ENCODE peak calls at places on chromosomes 13 and 19, in nine cellular contexts. R, M, T, K, Y, N, Z, I and V are unnamed samples.

GRCh38 chr13:26895081-26895807 is 134.7 kb upstream of the GPR12 start:
- DNase-seq in R (no peak), M (no peak), T (no peak), K (no peak), Y (no peak), N (no peak), Z (no peak), I (no peak), V (peak; percentile 56)

GRCh38 chr19:42032428-42032827 is 37.6 kb downstream of the GRIK5 start:
- DNase-seq in R (no peak), M (no peak), T (no peak), K (no peak), Y (no peak), N (no peak), Z (no peak), I (no peak), V (peak; percentile 87)

GRCh38 chr13:30679483-30680330 is 55.6 kb upstream of the ALOX5AP start:
- DNase-seq in R (no peak), M (peak; percentile 58), T (peak; percentile 30), K (no peak), Y (peak; percentile 63), N (no peak), Z (no peak), I (no peak), V (peak; percentile 67)

GRCh38 chr19:5892772-5893275 is 10.8 kb downstream of the NDUFA11 start:
- DNase-seq in R (no peak), M (no peak), T (no peak), K (no peak), Y (no peak), N (no peak), Z (no peak), I (no peak), V (no peak)

GRCh38 chr19:42281175-42282035 is 12.4 kb downstream of the CIC start:
- DNase-seq in R (no peak), M (peak; percentile 72), T (no peak), K (peak; percentile 83), Y (peak; percentile 1), N (no peak), Z (no peak), I (peak; percentile 78), V (peak; percentile 57)

GRCh38 chr13:26186995-26187394 is 35.1 kb downstream of the RNF6 start:
- DNase-seq in R (no peak), M (peak; percentile 7), T (no peak), K (no peak), Y (no peak), N (no peak), Z (no peak), I (no peak), V (peak; percentile 31)

GRCh38 chr13:60335531-60335930 is 61.5 kb upstream of the TDRD3 start:
- DNase-seq in R (no peak), M (peak; percentile 37), T (no peak), K (no peak), Y (no peak), N (no peak), Z (no peak), I (no peak), V (peak; percentile 55)

GRCh38 chr13:50940509-50940908 is 30.9 kb downstream of the RNASEH2B start:
- DNase-seq in R (no peak), M (no peak), T (no peak), K (no peak), Y (no peak), N (no peak), Z (no peak), I (no peak), V (no peak)

GRCh38 chr19:14361824-14362223 is 19.4 kb upstream of the ADGRE5 start:
- DNase-seq in R (no peak), M (no peak), T (no peak), K (no peak), Y (peak; percentile 62), N (no peak), Z (no peak), I (no peak), V (peak; percentile 76)

GRCh38 chr13:25744176-25744575 is 307.6 kb downstream of the SHISA2 start:
- DNase-seq in R (no peak), M (no peak), T (no peak), K (no peak), Y (peak; percentile 80), N (no peak), Z (no peak), I (no peak), V (no peak)

GRCh38 chr19:33502991-33503790 is 18.4 kb downstream of the PEPD start:
- DNase-seq in R (no peak), M (no peak), T (no peak), K (no peak), Y (no peak), N (no peak), Z (no peak), I (no peak), V (no peak)

GRCh38 chr19:30224689-30225606 is 147.2 kb upstream of the ZNF536 start:
- DNase-seq in R (no peak), M (no peak), T (no peak), K (no peak), Y (no peak), N (no peak), Z (no peak), I (no peak), V (peak; percentile 44)

GRCh38 chr13:98324105-98324504 is 147.0 kb upstream of the RNF113B start:
- DNase-seq in R (no peak), M (peak; percentile 12), T (no peak), K (no peak), Y (no peak), N (no peak), Z (no peak), I (peak; percentile 53), V (no peak)

GRCh38 chr13:69580255-69580654 is 527.4 kb upstream of the ATXN8OS start:
- DNase-seq in R (no peak), M (no peak), T (no peak), K (no peak), Y (no peak), N (no peak), Z (no peak), I (no peak), V (peak; percentile 28)

GRCh38 chr19:40598121-40598917 is 2.9 kb upstream of the LTBP4 start:
- DNase-seq in R (peak; percentile 91), M (peak; percentile 87), T (no peak), K (peak; percentile 87), Y (peak; percentile 78), N (peak; percentile 86), Z (no peak), I (peak; percentile 81), V (peak; percentile 97)

GRCh38 chr19:49811328-49811727 is 1.8 kb downstream of the FUZ start:
- DNase-seq in R (no peak), M (no peak), T (no peak), K (no peak), Y (no peak), N (no peak), Z (no peak), I (no peak), V (no peak)

GRCh38 chr19:56637976-56638555 is 4.9 kb upstream of the SMIM17 start:
- DNase-seq in R (peak; percentile 28), M (peak; percentile 53), T (no peak), K (peak; percentile 31), Y (peak; percentile 76), N (no peak), Z (no peak), I (peak; percentile 66), V (peak; percentile 91)

GRCh38 chr13:36029171-36029570 is 102.0 kb downstream of the DCLK1 start:
- DNase-seq in R (no peak), M (no peak), T (no peak), K (no peak), Y (no peak), N (no peak), Z (no peak), I (no peak), V (no peak)

GRCh38 chr13:111337741-111338140 is 17.3 kb downstream of the TEX29 start:
- DNase-seq in R (no peak), M (no peak), T (no peak), K (no peak), Y (no peak), N (no peak), Z (peak; percentile 58), I (peak; percentile 1), V (no peak)

GRCh38 chr13:78602561-78603239 is 652 bp downstream of the POU4F1 start:
- DNase-seq in R (no peak), M (no peak), T (no peak), K (no peak), Y (peak; percentile 67), N (no peak), Z (no peak), I (no peak), V (peak; percentile 48)

DNA sequence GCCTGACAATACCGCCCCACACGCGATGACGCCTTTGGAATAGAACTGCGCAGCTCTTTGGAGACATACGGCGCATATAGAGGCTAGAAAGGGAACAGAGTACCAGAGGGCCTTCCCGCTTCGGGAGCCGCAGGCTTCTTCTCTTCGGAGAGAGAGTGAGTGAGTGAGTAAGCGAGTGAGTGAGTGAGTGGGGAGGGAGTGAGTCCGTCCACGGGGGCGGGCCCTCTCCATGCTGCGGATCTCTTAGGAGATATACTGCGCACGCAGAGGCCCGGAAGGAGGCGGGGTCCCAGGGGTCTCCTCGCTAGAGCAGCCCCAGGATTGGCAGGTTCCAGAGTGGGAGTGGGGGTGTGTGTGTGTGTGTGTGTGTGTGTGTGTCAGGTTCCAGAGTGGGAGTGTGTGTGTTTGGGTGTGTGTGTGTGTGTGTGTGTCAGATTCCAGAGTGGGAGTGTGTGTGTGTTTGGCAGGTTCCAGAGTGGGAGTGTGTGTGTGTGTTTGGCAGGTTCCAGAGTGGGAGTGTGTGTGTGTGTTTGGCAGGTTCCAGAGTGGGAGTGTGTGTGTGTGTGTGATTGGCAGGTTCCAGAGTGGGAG is 97.0 kb downstream of the INSR start:
- DNase-seq in R (peak; percentile 92), M (peak; percentile 90), T (peak; percentile 52), K (peak; percentile 91), Y (peak; percentile 94), N (peak; percentile 86), Z (no peak), I (peak; percentile 87), V (peak; percentile 93)
- TF ChIP-seq POLR2AphosphoS5 in R (peak; percentile 85), M (no peak), T (no peak), K (peak; percentile 57), Y (no peak), N (peak; percentile 23), Z (peak; percentile 34), I (peak; percentile 49), V (no peak)

GRCh38 chr19:36707134-36707533 is 19.7 kb downstream of the ZNF567 start:
- DNase-seq in R (no peak), M (no peak), T (no peak), K (no peak), Y (no peak), N (no peak), Z (no peak), I (no peak), V (no peak)
- TF ChIP-seq POLR2AphosphoS5 in R (no peak), M (no peak), T (no peak), K (no peak), Y (no peak), N (no peak), Z (no peak), I (no peak), V (no peak)

GRCh38 chr19:9251236-9251635 is 506 bp downstream of the OR7E24 start:
- DNase-seq in R (no peak), M (no peak), T (no peak), K (no peak), Y (no peak), N (no peak), Z (no peak), I (no peak), V (no peak)
- TF ChIP-seq POLR2AphosphoS5 in R (no peak), M (no peak), T (no peak), K (no peak), Y (no peak), N (no peak), Z (no peak), I (no peak), V (no peak)

DNA sequence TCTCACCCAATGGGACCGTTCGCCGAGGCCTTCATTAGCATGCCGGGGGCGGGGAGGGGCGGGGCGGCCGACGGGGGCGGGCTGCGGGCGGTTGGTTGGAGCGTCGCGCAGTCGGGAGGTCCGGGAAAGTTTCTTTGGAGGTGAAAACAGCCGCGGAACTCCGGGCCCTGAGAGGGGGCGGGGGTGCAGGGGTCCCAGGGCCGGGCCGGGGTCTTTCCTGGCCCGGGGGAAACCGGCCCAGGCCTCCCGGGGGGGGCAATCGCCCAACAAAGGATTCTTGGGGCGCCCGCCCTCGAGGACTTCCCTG is at the start of gene HMG20B:
- DNase-seq in R (no peak), M (no peak), T (no peak), K (no peak), Y (no peak), N (no peak), Z (no peak), I (no peak), V (no peak)
- TF ChIP-seq POLR2AphosphoS5 in R (no peak), M (no peak), T (no peak), K (no peak), Y (no peak), N (peak; percentile 60), Z (peak; percentile 2), I (no peak), V (peak; percentile 32)